ENCODE peak calls at places on chromosomes 5 and 9, in four cellular contexts. V is non-pigmented ciliary epithelial cell, G is T follicular helper cell, H is T-helper 2 cell. N is an unnamed sample.

GRCh38 chr9:111386386-111386785 is 56.4 kb upstream of the OR2K2 start:
- DNase-seq in V (no peak), G (no peak), H (no peak), N (no peak)

GRCh38 chr5:102296229-102296817 is at the start of gene SLCO4C1:
- DNase-seq in V (peak; percentile 9), G (peak; percentile 54), H (peak; percentile 67), N (peak; percentile 65)

GRCh38 chr5:2532809-2533208 is 218.7 kb downstream of the IRX2 start:
- DNase-seq in V (no peak), G (no peak), H (no peak), N (no peak)

GRCh38 chr5:171162602-171163001 is 146.4 kb upstream of the TLX3 start:
- DNase-seq in V (no peak), G (no peak), H (no peak), N (no peak)

GRCh38 chr5:69492391-69493234 is at the start of gene OCLN:
- DNase-seq in V (no peak), G (no peak), H (no peak), N (no peak)

GRCh38 chr9:78620303-78620702 is 323.4 kb downstream of the PSAT1 start:
- DNase-seq in V (no peak), G (no peak), H (no peak), N (no peak)

GRCh38 chr9:3957296-3957695 is 342.6 kb downstream of the GLIS3 start:
- DNase-seq in V (no peak), G (no peak), H (no peak), N (no peak)

GRCh38 chr5:41747291-41747690 is 122.9 kb downstream of the OXCT1 start:
- DNase-seq in V (no peak), G (no peak), H (no peak), N (no peak)

GRCh38 chr5:125011419-125011818 is 265.0 kb upstream of the ZNF608 start:
- DNase-seq in V (no peak), G (no peak), H (no peak), N (no peak)

GRCh38 chr5:163489055-163489744 is 16.2 kb upstream of the MAT2B start:
- DNase-seq in V (no peak), G (no peak), H (no peak), N (no peak)

GRCh38 chr9:113973963-113974413 is 97.9 kb downstream of the ZNF618 start:
- DNase-seq in V (no peak), G (no peak), H (no peak), N (no peak)

GRCh38 chr9:83327323-83327722 is 210.9 kb downstream of the FRMD3 start:
- DNase-seq in V (no peak), G (no peak), H (no peak), N (no peak)

GRCh38 chr9:124256517-124257069 is 1.2 kb upstream of the NEK6 start:
- DNase-seq in V (peak; percentile 84), G (no peak), H (no peak), N (no peak)

GRCh38 chr5:60161340-60161934 is 267.9 kb upstream of the PDE4D start:
- DNase-seq in V (no peak), G (no peak), H (no peak), N (no peak)

GRCh38 chr9:129482521-129483466 is 138.1 kb downstream of the C9orf50 start:
- DNase-seq in V (no peak), G (no peak), H (no peak), N (no peak)

GRCh38 chr9:120536094-120536493 is 43.9 kb downstream of the CDK5RAP2 start:
- DNase-seq in V (no peak), G (no peak), H (no peak), N (no peak)

GRCh38 chr9:127539259-127539981 is 72.7 kb upstream of the STXBP1 start:
- DNase-seq in V (no peak), G (no peak), H (no peak), N (no peak)

N was measured in activated gamma-delta T cell.